ENCODE peak calls at places on chromosomes 2 and 18, in nine cellular contexts. A is AG04450, H is fibroblast of lung, R is PC-3, X is neural progenitor cell, V is adrenal gland, M is PC-9, O is esophagus squamous epithelium, K is suprapubic skin. P is an unnamed sample. For H3K27me3, the result is how much of the 10 kb centered on the place peaks cover.

GRCh38 chr2:6865346-6866238 is at the start of gene CMPK2:
- DNase-seq in M (peak), O (peak), R (peak), K (peak), X (peak), V (peak), A (no peak), H (peak), P (no peak)

GRCh38 chr2:81598437-81598836 is 1293.9 kb upstream of the LRRTM1 start:
- DNase-seq in A (no peak), M (peak), V (no peak), R (peak), X (no peak), H (no peak), O (no peak), K (no peak), P (no peak)

GRCh38 chr2:16321872-16322271 is 343.8 kb downstream of the CYRIA start:
- DNase-seq in X (peak), V (no peak), O (no peak), M (no peak), A (no peak), K (no peak), R (no peak), H (no peak), P (no peak)

GRCh38 chr2:238895361-238895882 is 47.5 kb downstream of the TWIST2 start:
- DNase-seq in R (no peak), V (no peak), A (no peak), X (no peak), H (peak), O (no peak), M (peak), K (peak), P (no peak)

GRCh38 chr18:46213295-46213694 is 109.1 kb downstream of the HAUS1 start:
- DNase-seq in H (no peak), M (no peak), O (no peak), A (no peak), K (no peak), R (peak), V (no peak), X (no peak), P (no peak)

GRCh38 chr2:133568172-133568571 is at the start of gene NCKAP5:
- DNase-seq in H (peak), M (no peak), V (peak), K (no peak), R (peak), O (no peak), X (peak), A (peak), P (no peak)

GRCh38 chr18:12880532-12880892 is 3.5 kb downstream of the PTPN2 start:
- DNase-seq in K (no peak), M (no peak), V (no peak), H (no peak), X (no peak), R (no peak), A (no peak), O (no peak), P (no peak)

GRCh38 chr2:64751286-64752260 is 97.9 kb upstream of the SERTAD2 start:
- DNase-seq in X (no peak), M (peak), V (peak), R (peak), H (peak), A (peak), O (no peak), K (peak), P (no peak)

GRCh38 chr2:203379156-203379555 is 51.0 kb downstream of the ABI2 start:
- DNase-seq in R (no peak), H (no peak), K (no peak), O (no peak), V (no peak), X (no peak), M (no peak), A (no peak), P (no peak)

GRCh38 chr18:4119127-4119648 is 335.9 kb downstream of the DLGAP1 start:
- DNase-seq in R (no peak), X (peak), M (no peak), K (no peak), V (no peak), A (no peak), H (no peak), O (no peak), P (no peak)

GRCh38 chr2:54604771-54605350 is 118.6 kb upstream of the EML6 start:
- DNase-seq in M (no peak), X (peak), V (no peak), R (no peak), O (no peak), H (no peak), A (no peak), K (no peak), P (no peak)

GRCh38 chr2:231862071-231862470 is 64.1 kb downstream of the NPPC start:
- DNase-seq in A (no peak), K (no peak), M (no peak), V (no peak), O (no peak), X (no peak), H (no peak), R (no peak), P (no peak)

GRCh38 chr2:63590621-63591408 is 2.1 kb downstream of the MDH1 start:
- DNase-seq in H (no peak), R (no peak), A (no peak), K (no peak), X (no peak), M (no peak), V (peak), O (no peak), P (no peak)

GRCh38 chr18:69723434-69723833 is 224.2 kb downstream of the CD226 start:
- DNase-seq in V (no peak), X (no peak), K (no peak), A (no peak), H (no peak), R (no peak), M (no peak), O (no peak), P (no peak)

GRCh38 chr2:101806123-101806522 is 108.6 kb downstream of the MAP4K4 start:
- DNase-seq in K (no peak), V (no peak), H (peak), M (peak), A (no peak), X (no peak), R (peak), O (no peak), P (no peak)

GRCh38 chr2:9099341-9099751 is 95.9 kb upstream of the MBOAT2 start:
- DNase-seq in R (peak), V (no peak), M (no peak), K (peak), H (peak), X (no peak), O (no peak), A (no peak), P (no peak)

GRCh38 chr2:191335875-191336464 is 90.8 kb downstream of the MYO1B start:
- DNase-seq in R (no peak), A (no peak), K (no peak), H (no peak), V (no peak), M (no peak), X (no peak), O (no peak), P (no peak)

GRCh38 chr2:164896226-164896625 is 54.6 kb upstream of the COBLL1 start:
- DNase-seq in V (no peak), A (no peak), H (peak), R (no peak), O (no peak), X (no peak), K (no peak), M (no peak), P (no peak)

GRCh38 chr2:109647636-109648035 is 33.5 kb downstream of the SOWAHC start:
- DNase-seq in V (no peak), X (no peak), A (no peak), R (no peak), H (peak), K (no peak), O (no peak), M (no peak), P (no peak)

GRCh38 chr2:219344756-219345458 is 12.4 kb upstream of the RESP18 start:
- DNase-seq in K (no peak), H (peak), V (peak), X (peak), R (peak), O (no peak), A (no peak), M (no peak), P (no peak)

GRCh38 chr2:38444247-38444646 is 67.2 kb upstream of the ATL2 start:
- DNase-seq in A (no peak), H (peak), V (no peak), O (no peak), R (peak), M (no peak), X (peak), K (no peak), P (no peak)

GRCh38 chr2:109497911-109498870 is 115.6 kb downstream of the SEPTIN10 start:
- DNase-seq in K (no peak), H (no peak), M (no peak), V (no peak), R (no peak), O (no peak), X (no peak), A (no peak), P (no peak)

GRCh38 chr2:182077451-182078142 is 91.9 kb downstream of the PPP1R1C start:
- DNase-seq in R (peak), X (peak), K (no peak), O (no peak), H (peak), A (peak), V (no peak), M (peak), P (no peak)

GRCh38 chr2:201118121-201118956 is 2.4 kb downstream of the CFLAR start:
- DNase-seq in H (peak), O (peak), M (peak), V (peak), R (peak), A (peak), X (peak), K (peak), P (peak)

GRCh38 chr2:190533175-190533967 is 1.2 kb downstream of the NEMP2 start:
- DNase-seq in O (no peak), H (peak), R (no peak), K (no peak), A (no peak), V (no peak), M (no peak), X (no peak), P (no peak)

GRCh38 chr18:25832008-25832604 is 258.3 kb downstream of the SS18 start:
- DNase-seq in O (no peak), X (peak), M (peak), R (peak), V (peak), A (peak), H (peak), K (no peak), P (peak)

GRCh38 chr2:230422149-230422548 is 6.1 kb downstream of the SP100 start:
- DNase-seq in M (no peak), K (no peak), R (no peak), V (no peak), O (no peak), A (no peak), H (no peak), X (no peak), P (no peak)

GRCh38 chr2:218129756-218130155 is 3.9 kb downstream of the CXCR2 start:
- DNase-seq in H (peak), X (no peak), K (no peak), R (peak), O (no peak), M (no peak), V (no peak), A (no peak), P (no peak)

GRCh38 chr2:213098612-213099011 is 52.8 kb downstream of the IKZF2 start:
- DNase-seq in M (no peak), H (no peak), R (no peak), X (peak), O (no peak), A (no peak), K (no peak), V (peak), P (no peak)

GRCh38 chr2:183255406-183255805 is 131.2 kb downstream of the NUP35 start:
- DNase-seq in O (no peak), A (no peak), R (no peak), V (no peak), X (no peak), K (no peak), M (no peak), H (no peak), P (no peak)

GRCh38 chr2:167939513-167940360 is 307.7 kb downstream of the STK39 start:
- DNase-seq in X (no peak), O (no peak), A (no peak), M (no peak), R (no peak), H (no peak), V (no peak), K (no peak), P (no peak)

GRCh38 chr2:99883356-99883867 is 259.0 kb downstream of the AFF3 start:
- DNase-seq in X (no peak), M (no peak), O (no peak), R (peak), K (no peak), H (peak), V (no peak), A (no peak), P (no peak)

GRCh38 chr2:9276074-9276473 is 69.5 kb downstream of the ASAP2 start:
- DNase-seq in R (no peak), X (no peak), K (no peak), V (no peak), O (no peak), M (no peak), H (no peak), A (no peak), P (no peak)

GRCh38 chr2:188524519-188525113 is 232.9 kb downstream of the GULP1 start:
- DNase-seq in A (peak), K (no peak), O (no peak), R (peak), V (no peak), M (peak), X (peak), H (peak), P (no peak)

GRCh38 chr18:80232030-80232429 is 15.3 kb downstream of the PARD6G start:
- DNase-seq in A (no peak), V (no peak), X (no peak), O (no peak), M (no peak), R (no peak), K (no peak), H (no peak), P (no peak)
- H3K27ac ChIP-seq in A (no peak), V (no peak), X (no peak), O (no peak), M (no peak), R (no peak), K (no peak), H (no peak), P (no peak)

DNA sequence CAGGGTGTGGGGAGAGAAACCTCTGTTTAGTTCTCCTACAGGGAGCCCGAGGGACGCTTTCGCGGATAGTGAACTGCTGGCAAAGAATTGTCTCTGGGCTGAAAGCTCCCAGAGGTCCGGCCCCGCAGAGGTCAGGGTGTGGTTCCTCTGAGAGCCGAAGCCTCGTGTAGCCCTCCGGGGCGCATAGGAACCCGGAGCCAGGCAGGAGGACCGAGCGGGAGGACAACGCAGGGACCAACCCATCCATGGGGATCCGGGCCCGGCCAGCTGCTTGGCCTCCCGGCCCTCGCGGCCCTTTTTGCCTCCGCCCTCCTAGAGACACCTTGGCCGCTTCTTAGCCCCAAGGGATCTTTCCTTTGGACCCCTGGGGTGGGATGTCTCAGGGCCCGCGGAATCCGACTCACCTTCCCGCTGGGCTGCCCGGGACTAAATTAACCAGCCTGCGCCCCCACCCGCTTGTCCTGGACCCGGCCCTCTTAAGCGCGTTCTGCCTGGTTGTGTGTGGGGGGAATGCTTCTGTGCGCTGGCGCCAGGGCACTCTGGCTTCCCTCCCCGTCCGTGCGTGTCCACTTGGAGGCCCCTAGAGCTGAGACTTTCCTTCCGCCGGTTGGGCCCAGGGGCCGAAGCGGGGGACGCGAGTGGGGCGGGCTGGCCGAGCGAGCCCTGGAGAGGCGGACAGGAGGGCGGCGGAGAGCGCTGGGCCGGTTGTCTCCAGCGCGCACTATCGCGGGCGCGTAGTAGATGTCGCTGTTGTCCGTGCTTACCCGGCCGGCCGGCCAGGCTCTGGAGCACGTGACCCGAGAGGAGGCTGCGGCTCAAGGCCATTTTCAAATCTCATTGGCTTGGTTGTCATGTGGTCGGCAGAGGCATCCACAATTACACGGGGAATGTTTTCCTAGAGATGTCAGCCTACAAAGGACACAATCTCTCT is at the start of gene HOXD10:
- DNase-seq in K (no peak), V (no peak), X (peak), O (no peak), R (no peak), A (no peak), M (no peak), H (no peak), P (no peak)
- H3K27me3 ChIP-seq in K (half or more), V (half or more), X (half or more), O (half or more), R (under half), A (half or more), M (half or more), H (half or more), P (half or more)

GRCh38 chr2:179354739-179355537 is 90.3 kb upstream of the SESTD1 start:
- DNase-seq in H (no peak), A (no peak), R (peak), V (no peak), K (no peak), M (no peak), X (no peak), O (no peak), P (no peak)
- TF ChIP-seq CTCF in H (peak), A (peak), R (peak), V (peak), K (no peak), M (peak), X (peak), O (no peak), P (peak)

GRCh38 chr18:6776193-6776592 is 46.7 kb downstream of the ARHGAP28 start:
- DNase-seq in V (no peak), K (no peak), X (peak), M (no peak), O (no peak), A (peak), R (no peak), H (peak), P (no peak)
- H3K27ac ChIP-seq in V (no peak), K (no peak), X (no peak), M (no peak), O (peak), A (peak), R (no peak), H (no peak), P (no peak)

GRCh38 chr2:180057706-180058412 is 50.8 kb upstream of the CWC22 start:
- DNase-seq in K (no peak), X (peak), R (no peak), H (no peak), V (no peak), A (no peak), O (no peak), M (no peak), P (no peak)
- H3K27me3 ChIP-seq in K (under half), X (under half), R (under half), H (under half), V (under half), A (under half), O (under half), M (under half), P (under half)

GRCh38 chr2:186992597-186992996 is 143.6 kb upstream of the ZSWIM2 start:
- DNase-seq in M (no peak), X (no peak), H (no peak), V (no peak), K (no peak), A (no peak), R (no peak), O (no peak), P (no peak)
- TF ChIP-seq CTCF in M (no peak), X (no peak), H (no peak), V (no peak), K (no peak), A (no peak), R (no peak), O (no peak), P (no peak)

P was measured in dorsolateral prefrontal cortex.